ENCODE peak calls at places on chromosome 3, in four cellular contexts. V, F, O and R are unnamed samples.

GRCh38 chr3:57226156-57226555 is 1.4 kb upstream of the APPL1 start:
- DNase-seq in O (no peak), V (no peak), F (no peak), R (no peak)

GRCh38 chr3:116148881-116149530 is 296.3 kb downstream of the LSAMP start:
- DNase-seq in O (no peak), F (no peak), V (no peak), R (no peak)

GRCh38 chr3:195762611-195763247 is 42.0 kb downstream of the MUC20 start:
- DNase-seq in O (peak; percentile 72), F (no peak), V (no peak), R (no peak)

GRCh38 chr3:156677536-156677935 is 3.1 kb downstream of the TIPARP start:
- DNase-seq in O (no peak), F (no peak), V (no peak), R (no peak)

GRCh38 chr3:126058666-126059065 is 25.3 kb downstream of the SLC41A3 start:
- DNase-seq in V (no peak), O (no peak), F (no peak), R (no peak)

GRCh38 chr3:62238003-62238402 is 135.3 kb downstream of the FEZF2 start:
- DNase-seq in O (no peak), F (no peak), V (no peak), R (no peak)

GRCh38 chr3:65466300-65466988 is 572.3 kb downstream of the MAGI1 start:
- DNase-seq in O (no peak), V (no peak), F (no peak), R (no peak)

GRCh38 chr3:53222183-53222901 is 33.5 kb downstream of the TKT start:
- DNase-seq in F (no peak), V (no peak), O (no peak), R (no peak)

GRCh38 chr3:39413691-39414420 is 7.3 kb downstream of the RPSA start:
- DNase-seq in O (no peak), V (no peak), F (no peak), R (no peak)

GRCh38 chr3:32794487-32795308 is 23.1 kb upstream of the TRIM71 start:
- DNase-seq in O (no peak), F (no peak), V (no peak), R (no peak)

GRCh38 chr3:27095588-27096222 is 273.5 kb downstream of the NEK10 start:
- DNase-seq in V (no peak), O (no peak), F (no peak), R (no peak)

GRCh38 chr3:58567251-58567515 is 10.0 kb downstream of the FAM107A start:
- DNase-seq in O (no peak), V (no peak), F (no peak), R (no peak)

GRCh38 chr3:30289324-30289723 is 317.1 kb upstream of the TGFBR2 start:
- DNase-seq in F (no peak), V (peak; percentile 13), O (no peak), R (no peak)

GRCh38 chr3:154188846-154189245 is 67.7 kb downstream of the ARHGEF26 start:
- DNase-seq in F (no peak), O (no peak), V (no peak), R (no peak)

GRCh38 chr3:177567833-177568232 is 370.6 kb upstream of the TBL1XR1 start:
- DNase-seq in F (no peak), O (no peak), V (no peak), R (no peak)

GRCh38 chr3:121818578-121818977 is 16.3 kb downstream of the IQCB1 start:
- DNase-seq in O (no peak), F (no peak), V (no peak), R (no peak)

GRCh38 chr3:36911990-36912804 is 32.7 kb downstream of the TRANK1 start:
- DNase-seq in V (no peak), F (no peak), O (no peak), R (no peak)

GRCh38 chr3:44468572-44469520 is 8.6 kb downstream of the ZNF445 start:
- DNase-seq in V (no peak), O (no peak), F (no peak), R (no peak)

GRCh38 chr3:112744825-112745566 is 101.7 kb downstream of the CD200R1L start:
- DNase-seq in V (no peak), F (no peak), O (no peak), R (no peak)

GRCh38 chr3:32136703-32137102 is 30.3 kb downstream of the GPD1L start:
- DNase-seq in V (no peak), O (no peak), F (no peak), R (no peak)

GRCh38 chr3:52841211-52841980 is 6.6 kb upstream of the MUSTN1 start:
- DNase-seq in O (peak; percentile 34), V (no peak), F (no peak), R (no peak)

GRCh38 chr3:72597756-72598195 is 250.5 kb downstream of the SHQ1 start:
- DNase-seq in O (no peak), V (no peak), F (no peak), R (peak; percentile 17)

GRCh38 chr3:62833538-62833937 is 41.7 kb downstream of the CADPS start:
- DNase-seq in F (no peak), O (no peak), V (no peak), R (no peak)

GRCh38 chr3:15060029-15060428 is 5.1 kb downstream of the MRPS25 start:
- DNase-seq in O (no peak), F (no peak), V (no peak), R (no peak)

GRCh38 chr3:151894219-151894618 is 20.8 kb downstream of the SUCNR1 start:
- DNase-seq in V (no peak), O (no peak), F (no peak), R (no peak)

GRCh38 chr3:99808163-99808794 is 9.4 kb upstream of the CMSS1 start:
- DNase-seq in V (peak; percentile 29), F (peak; percentile 67), O (no peak), R (peak; percentile 69)

GRCh38 chr3:107892960-107893359 is 197.9 kb downstream of the CD47 start:
- DNase-seq in F (no peak), V (no peak), O (no peak), R (no peak)

GRCh38 chr3:36840453-36840921 is 76.1 kb upstream of the DCLK3 start:
- DNase-seq in V (no peak), O (no peak), F (peak; percentile 16), R (no peak)

GRCh38 chr3:137075020-137075419 is 117.2 kb downstream of the IL20RB start:
- DNase-seq in V (no peak), F (no peak), O (no peak), R (no peak)

GRCh38 chr3:122562923-122563716 is 980 bp downstream of the PARP9 start:
- DNase-seq in F (no peak), O (no peak), V (no peak), R (no peak)

GRCh38 chr3:142566096-142566495 is 12.4 kb downstream of the ATR start:
- DNase-seq in F (no peak), V (no peak), O (no peak), R (no peak)

GRCh38 chr3:52695798-52696649 is 9.6 kb downstream of the GLT8D1 start:
- DNase-seq in V (no peak), F (no peak), O (no peak), R (no peak)

GRCh38 chr3:48694610-48695051 is 8.9 kb upstream of the NCKIPSD start:
- DNase-seq in V (peak; percentile 65), F (peak; percentile 85), O (peak; percentile 90), R (peak; percentile 92)

GRCh38 chr3:32954506-32954905 is 3.1 kb downstream of the CCR4 start:
- DNase-seq in F (no peak), O (no peak), V (no peak), R (no peak)

GRCh38 chr3:179652467-179653105 is at the start of gene USP13:
- DNase-seq in F (peak; percentile 36), V (peak; percentile 54), O (peak; percentile 88), R (peak; percentile 69)

GRCh38 chr3:171878441-171879225 is 35.5 kb downstream of the TMEM212 start:
- DNase-seq in O (no peak), V (no peak), F (no peak), R (no peak)

GRCh38 chr3:176074096-176074495 is 1123.2 kb downstream of the TBL1XR1 start:
- DNase-seq in O (no peak), F (no peak), V (no peak), R (no peak)

GRCh38 chr3:176075491-176075890 is 1121.8 kb downstream of the TBL1XR1 start:
- DNase-seq in V (no peak), O (no peak), F (no peak), R (no peak)

GRCh38 chr3:176075046-176075445 is 1122.2 kb downstream of the TBL1XR1 start:
- DNase-seq in O (no peak), V (no peak), F (no peak), R (no peak)

GRCh38 chr3:176068750-176069149 is 1128.5 kb downstream of the TBL1XR1 start:
- DNase-seq in F (no peak), O (no peak), V (no peak), R (no peak)

GRCh38 chr3:176071943-176072342 is 1125.3 kb downstream of the TBL1XR1 start:
- DNase-seq in F (no peak), O (no peak), V (no peak), R (no peak)
- H3K4me1 ChIP-seq in F (no peaks in the 10 kb centered on the region), O (no peaks in the 10 kb centered on the region), V (no peaks in the 10 kb centered on the region), R (no peaks in the 10 kb centered on the region)

GRCh38 chr3:71067977-71068376 is 515.6 kb downstream of the FOXP1 start:
- DNase-seq in O (no peak), F (no peak), V (no peak), R (no peak)

GRCh38 chr3:71066849-71067261 is 516.7 kb downstream of the FOXP1 start:
- DNase-seq in V (no peak), F (no peak), O (no peak), R (no peak)

GRCh38 chr3:71064976-71065763 is 518.4 kb downstream of the FOXP1 start:
- DNase-seq in O (peak; percentile 86), V (peak; percentile 66), F (peak; percentile 39), R (peak; percentile 65)

GRCh38 chr3:71065764-71066013 is 517.8 kb downstream of the FOXP1 start:
- DNase-seq in O (no peak), F (no peak), V (no peak), R (no peak)

DNA sequence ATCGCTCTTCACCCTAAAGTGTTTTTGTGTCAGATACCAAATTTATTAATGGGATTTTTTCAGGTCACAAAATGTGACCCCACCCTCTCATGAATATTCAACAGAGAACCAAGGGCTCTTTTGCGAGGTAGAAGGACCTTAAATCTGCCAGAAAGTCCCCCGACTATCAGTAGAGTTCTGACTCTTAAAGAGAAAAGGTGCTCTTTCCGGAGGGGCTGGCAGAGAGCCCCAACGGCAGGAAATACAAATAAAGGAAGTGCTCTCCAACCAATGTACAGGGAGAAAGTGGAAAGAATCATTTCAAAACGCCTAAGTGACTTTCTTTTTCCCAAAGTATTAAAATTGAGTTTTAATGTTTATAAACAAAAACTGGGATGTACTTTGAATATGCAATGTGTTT is 517.2 kb downstream of the FOXP1 start:
- DNase-seq in F (no peak), V (peak; percentile 43), O (no peak), R (no peak)
- H3K4me1 ChIP-seq in F (peaks cover 42% of the 10 kb centered on the region), V (peaks cover 44% of the 10 kb centered on the region), O (peaks cover 3% of the 10 kb centered on the region), R (peaks cover 7% of the 10 kb centered on the region)

GRCh38 chr3:55341502-55342031 is 145.5 kb downstream of the WNT5A start:
- DNase-seq in F (no peak), V (no peak), O (no peak), R (no peak)
- H3K4me1 ChIP-seq in F (no peaks in the 10 kb centered on the region), V (no peaks in the 10 kb centered on the region), O (no peaks in the 10 kb centered on the region), R (peaks cover 17% of the 10 kb centered on the region)

GRCh38 chr3:13018039-13018431 is 55.2 kb downstream of the IQSEC1 start:
- DNase-seq in O (peak; percentile 78), F (no peak), V (peak; percentile 7), R (peak; percentile 46)

GRCh38 chr3:13019706-13020105 is 53.5 kb downstream of the IQSEC1 start:
- DNase-seq in O (peak; percentile 76), V (no peak), F (no peak), R (no peak)

GRCh38 chr3:13018561-13019242 is 54.5 kb downstream of the IQSEC1 start:
- DNase-seq in F (no peak), O (peak; percentile 50), V (peak; percentile 5), R (no peak)

GRCh38 chr3:13020159-13020558 is 53.1 kb downstream of the IQSEC1 start:
- DNase-seq in O (peak; percentile 75), F (no peak), V (no peak), R (no peak)

GRCh38 chr3:13019243-13019701 is 54.0 kb downstream of the IQSEC1 start:
- DNase-seq in O (peak; percentile 92), V (no peak), F (peak; percentile 36), R (no peak)
- H3K4me1 ChIP-seq in O (no peaks in the 10 kb centered on the region), V (peaks cover 21% of the 10 kb centered on the region), F (peaks cover 60% of the 10 kb centered on the region), R (peaks cover 20% of the 10 kb centered on the region)